ENCODE peak calls at places on chromosome 1, in five cellular contexts. C is GM06990, N is cardiac fibroblast, V is psoas muscle, B is IMR-90. Y is an unnamed sample.

GRCh38 chr1:30930631-30931173 is 22.1 kb upstream of the SDC3 start:
- DNase-seq in B (no peak), C (no peak), V (no peak), N (no peak), Y (no peak)

GRCh38 chr1:51193564-51193963 is 42.5 kb upstream of the RNF11 start:
- DNase-seq in N (no peak), B (no peak), C (no peak), V (no peak), Y (no peak)

GRCh38 chr1:240092301-240093119 is 827 bp downstream of the FMN2 start:
- DNase-seq in C (no peak), N (peak), V (no peak), B (peak), Y (peak)

GRCh38 chr1:35319988-35320713 is 51.6 kb downstream of the ZMYM4 start:
- DNase-seq in V (no peak), B (peak), N (peak), C (no peak), Y (peak)

GRCh38 chr1:88973520-88974137 is 18.8 kb downstream of the KYAT3 start:
- DNase-seq in C (peak), N (peak), B (peak), V (no peak), Y (peak)

GRCh38 chr1:34113887-34114286 is 51.1 kb downstream of the CSMD2 start:
- DNase-seq in B (no peak), N (peak), C (no peak), V (no peak), Y (peak)

GRCh38 chr1:10459185-10459584 is 9.4 kb downstream of the CORT start:
- DNase-seq in N (peak), B (peak), C (no peak), V (no peak), Y (peak)

GRCh38 chr1:30410153-30410851 is 313.1 kb downstream of the MATN1 start:
- DNase-seq in V (no peak), C (no peak), B (no peak), N (no peak), Y (no peak)

GRCh38 chr1:212692774-212693644 is 6.6 kb downstream of the BATF3 start:
- DNase-seq in C (no peak), V (no peak), N (no peak), B (peak), Y (peak)

GRCh38 chr1:33111965-33112364 is 31.0 kb downstream of the AZIN2 start:
- DNase-seq in C (no peak), N (peak), B (peak), V (no peak), Y (peak)

GRCh38 chr1:236142358-236143103 is at the start of gene GPR137B:
- DNase-seq in C (peak), B (peak), N (peak), V (peak), Y (peak)

GRCh38 chr1:61083014-61083798 is 845 bp downstream of the NFIA start:
- DNase-seq in V (peak), N (peak), C (no peak), B (no peak), Y (no peak)

GRCh38 chr1:82565146-82565545 is 764.4 kb downstream of the ADGRL2 start:
- DNase-seq in N (peak), C (no peak), B (peak), V (no peak), Y (peak)

GRCh38 chr1:12776801-12777557 is 3.4 kb downstream of the PRAMEF12 start:
- DNase-seq in B (no peak), C (no peak), V (no peak), N (no peak), Y (no peak)

GRCh38 chr1:194857413-194857812 is 1671.0 kb upstream of the B3GALT2 start:
- DNase-seq in B (no peak), C (no peak), V (no peak), N (no peak), Y (no peak)

GRCh38 chr1:1360511-1361169 is 2.3 kb upstream of the MXRA8 start:
- DNase-seq in B (peak), C (no peak), V (peak), N (peak), Y (peak)

GRCh38 chr1:222095606-222096475 is 354.0 kb upstream of the DUSP10 start:
- DNase-seq in B (no peak), C (peak), V (no peak), N (no peak), Y (no peak)

GRCh38 chr1:8137406-8138244 is 111.5 kb upstream of the ERRFI1 start:
- DNase-seq in N (peak), V (peak), C (no peak), B (peak), Y (peak)

GRCh38 chr1:51784997-51785421 is 93.5 kb downstream of the NRDC start:
- DNase-seq in N (peak), B (peak), V (no peak), C (no peak), Y (no peak)

GRCh38 chr1:213135572-213135971 is 84.5 kb downstream of the RPS6KC1 start:
- DNase-seq in V (no peak), B (peak), C (no peak), N (peak), Y (peak)

GRCh38 chr1:116115476-116115875 is 4.3 kb downstream of the MAB21L3 start:
- DNase-seq in N (peak), V (no peak), C (no peak), B (peak), Y (peak)

GRCh38 chr1:202245391-202245790 is 51.8 kb downstream of the LGR6 start:
- DNase-seq in V (no peak), B (no peak), C (no peak), N (no peak), Y (no peak)

GRCh38 chr1:66809736-66810326 is 8.8 kb upstream of the INSL5 start:
- DNase-seq in B (peak), V (no peak), N (peak), C (no peak), Y (peak)

DNA sequence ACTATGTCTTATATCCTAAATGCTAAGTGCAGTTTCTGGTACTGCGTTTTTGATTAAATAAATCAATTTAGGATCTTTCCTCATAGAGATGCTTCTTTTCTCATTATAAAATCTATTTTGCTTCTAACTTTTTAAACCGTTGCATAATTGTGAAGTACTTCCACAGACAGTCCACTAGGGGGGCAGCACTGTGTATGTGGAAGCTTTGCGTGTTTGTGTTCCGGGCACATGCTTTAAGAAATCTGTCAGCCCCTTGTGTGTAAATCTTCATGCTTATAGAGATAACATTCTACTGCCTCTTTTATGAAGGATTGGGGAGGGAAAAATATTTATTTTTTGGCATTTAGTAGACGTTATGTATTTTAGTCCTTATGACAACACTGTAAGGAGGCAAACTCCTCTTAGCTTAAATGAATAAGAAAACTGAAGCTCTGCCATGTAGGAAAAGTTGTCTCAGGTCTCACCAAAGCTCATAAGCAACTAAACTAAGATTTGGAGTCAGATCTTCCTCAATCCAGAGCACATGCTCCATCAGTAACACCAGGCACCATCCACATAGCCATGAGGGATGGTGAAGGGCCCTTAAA is 157.3 kb upstream of the PTGFR start:
- DNase-seq in B (peak), V (no peak), C (peak), N (peak), Y (peak)
- TF ChIP-seq CTCF in B (peak), V (peak), C (peak), N (peak), Y (peak)

GRCh38 chr1:46549697-46550681 is 1.5 kb downstream of the KNCN start:
- DNase-seq in V (no peak), B (peak), N (peak), C (no peak), Y (peak)

GRCh38 chr1:46545784-46546183 is 5.7 kb downstream of the KNCN start:
- DNase-seq in N (no peak), B (no peak), C (no peak), V (no peak), Y (no peak)

GRCh38 chr1:46544561-46545240 is 6.7 kb downstream of the KNCN start:
- DNase-seq in V (no peak), N (no peak), C (no peak), B (no peak), Y (no peak)

GRCh38 chr1:46546210-46546609 is 5.2 kb downstream of the KNCN start:
- DNase-seq in B (no peak), V (no peak), N (no peak), C (no peak), Y (no peak)

DNA sequence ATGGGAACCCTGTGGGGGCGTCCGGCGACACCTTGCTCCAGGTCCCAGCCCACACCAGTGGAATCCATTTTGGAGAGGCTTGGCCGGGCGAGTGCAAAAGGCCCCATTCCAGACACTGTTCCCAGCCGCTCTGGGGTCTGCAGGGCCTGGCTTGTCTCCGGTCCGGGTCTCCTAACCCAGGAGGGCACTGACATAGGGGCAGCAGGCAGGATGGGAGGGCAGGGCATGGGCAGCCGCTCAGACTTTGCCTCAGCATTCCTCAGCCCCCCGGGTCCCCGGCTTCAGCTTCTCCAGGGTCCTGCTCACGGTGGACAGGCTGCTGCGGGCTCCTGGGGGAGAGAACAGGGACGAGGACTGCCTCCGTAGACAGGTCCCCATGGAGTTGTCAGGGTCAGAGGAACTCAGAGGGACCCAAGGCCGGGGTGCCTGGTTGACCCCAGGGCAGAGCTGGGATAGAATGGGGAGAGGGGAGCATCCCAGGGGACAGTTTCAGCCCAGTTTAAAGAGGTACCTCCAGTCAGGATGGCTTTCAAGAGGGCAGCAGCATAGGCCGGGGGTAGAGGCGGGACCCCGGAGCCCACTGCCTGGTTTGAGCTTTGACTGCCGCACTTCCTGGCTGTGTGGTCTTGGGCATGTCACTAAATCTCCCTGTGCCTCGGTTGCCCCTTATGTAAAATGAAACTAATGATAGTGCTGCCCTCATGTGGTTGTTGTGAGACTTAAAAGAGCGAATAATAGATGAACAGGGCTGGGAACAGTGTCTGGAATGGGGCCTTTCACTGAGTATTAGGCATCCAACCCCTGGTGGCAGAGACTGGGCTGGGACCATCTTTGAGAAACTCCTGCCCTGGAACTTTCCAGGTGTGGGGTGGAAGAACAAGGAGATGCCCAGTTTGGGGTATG is 3.7 kb downstream of the KNCN start:
- DNase-seq in B (peak), N (peak), C (no peak), V (no peak), Y (peak)
- TF ChIP-seq CTCF in B (peak), N (peak), C (peak), V (peak), Y (peak)

DNA sequence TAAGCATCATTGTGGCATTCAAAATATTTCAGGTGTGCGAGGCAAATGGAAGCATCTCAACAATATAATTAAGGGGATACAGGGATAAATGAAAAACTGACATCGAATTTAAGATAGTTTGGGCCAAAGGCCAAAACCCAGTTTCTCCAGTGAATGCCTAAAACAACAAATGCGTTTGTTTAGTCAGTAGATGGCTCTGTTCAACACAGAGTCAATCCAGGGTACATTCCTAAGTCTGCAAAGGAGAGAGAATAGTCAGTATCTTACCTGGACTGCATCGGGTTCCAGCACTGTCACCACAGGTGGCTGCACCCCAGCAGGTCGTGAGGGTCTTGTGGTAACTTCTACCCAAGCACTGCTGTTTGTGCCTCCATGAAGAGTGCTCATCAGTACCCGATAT is 321.1 kb downstream of the KCTD3 start:
- DNase-seq in V (no peak), N (no peak), B (no peak), C (no peak), Y (peak)
- TF ChIP-seq CTCF in V (no peak), N (no peak), B (no peak), C (peak), Y (peak)

GRCh38 chr1:59238993-59239392 is 57.9 kb upstream of the FGGY start:
- DNase-seq in N (no peak), B (no peak), C (no peak), V (no peak), Y (no peak)
- TF ChIP-seq CTCF in N (no peak), B (no peak), C (no peak), V (no peak), Y (no peak)

GRCh38 chr1:197775282-197776262 is at the start of gene DENND1B:
- DNase-seq in N (peak), C (peak), B (peak), V (peak), Y (peak)
- TF ChIP-seq CTCF in N (no peak), C (no peak), B (no peak), V (peak), Y (no peak)

GRCh38 chr1:225879521-225880209 is 2.5 kb downstream of the TMEM63A start:
- DNase-seq in N (no peak), C (no peak), B (no peak), V (no peak), Y (no peak)

GRCh38 chr1:225875044-225875822 is 6.9 kb downstream of the TMEM63A start:
- DNase-seq in B (no peak), C (no peak), N (no peak), V (no peak), Y (no peak)

GRCh38 chr1:225876900-225877510 is 5.2 kb downstream of the TMEM63A start:
- DNase-seq in V (no peak), N (no peak), C (no peak), B (no peak), Y (no peak)

GRCh38 chr1:225878282-225878681 is 3.9 kb downstream of the TMEM63A start:
- DNase-seq in N (no peak), V (no peak), B (no peak), C (no peak), Y (no peak)

DNA sequence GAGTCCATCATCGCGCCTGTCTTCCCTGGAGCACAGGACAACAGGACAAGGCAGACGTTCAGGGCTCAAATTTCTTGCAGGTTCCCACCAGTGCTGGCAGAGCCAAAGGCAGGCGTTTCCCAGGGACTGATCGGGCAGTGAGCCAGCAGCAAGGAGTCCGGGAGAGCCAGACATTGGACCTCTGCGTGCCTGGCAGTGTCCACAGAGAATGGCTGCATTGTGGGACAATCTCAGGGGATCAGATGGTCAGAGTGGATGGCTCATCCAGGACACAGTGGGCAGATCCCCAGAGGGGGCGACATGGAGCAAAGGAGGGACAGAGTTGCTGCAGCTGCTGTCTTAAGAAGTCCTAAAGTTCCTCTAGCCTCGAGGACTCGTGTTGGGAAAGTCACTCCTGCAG is 4.6 kb downstream of the TMEM63A start:
- DNase-seq in V (peak), C (no peak), B (peak), N (peak), Y (peak)
- TF ChIP-seq CTCF in V (peak), C (peak), B (peak), N (peak), Y (peak)

DNA sequence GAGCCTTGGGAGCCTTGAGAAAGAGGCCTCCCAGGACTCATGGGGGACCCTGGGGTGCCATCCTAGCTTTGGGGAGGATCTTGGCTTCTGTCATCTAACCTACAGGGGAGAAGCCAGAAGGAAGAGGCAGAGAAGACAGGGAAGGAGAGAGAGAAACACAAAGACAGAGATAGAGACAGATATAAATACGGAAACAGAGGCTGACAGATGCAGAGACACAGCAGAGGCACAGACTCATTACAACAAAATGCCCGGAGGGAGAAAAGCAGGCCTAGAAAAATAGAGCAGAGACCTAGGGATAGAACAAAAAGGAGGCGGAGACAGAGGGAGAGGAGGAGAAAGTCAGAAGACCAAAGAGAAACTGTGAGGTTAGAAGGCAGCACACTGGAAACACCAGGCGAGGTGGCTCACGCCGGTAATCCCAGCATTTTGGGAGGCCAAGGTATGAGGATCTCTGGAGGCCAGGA is 1.9 kb downstream of the PEAR1 start:
- DNase-seq in V (no peak), N (no peak), C (no peak), B (peak), Y (peak)
- TF ChIP-seq CTCF in V (no peak), N (no peak), C (no peak), B (no peak), Y (no peak)

DNA sequence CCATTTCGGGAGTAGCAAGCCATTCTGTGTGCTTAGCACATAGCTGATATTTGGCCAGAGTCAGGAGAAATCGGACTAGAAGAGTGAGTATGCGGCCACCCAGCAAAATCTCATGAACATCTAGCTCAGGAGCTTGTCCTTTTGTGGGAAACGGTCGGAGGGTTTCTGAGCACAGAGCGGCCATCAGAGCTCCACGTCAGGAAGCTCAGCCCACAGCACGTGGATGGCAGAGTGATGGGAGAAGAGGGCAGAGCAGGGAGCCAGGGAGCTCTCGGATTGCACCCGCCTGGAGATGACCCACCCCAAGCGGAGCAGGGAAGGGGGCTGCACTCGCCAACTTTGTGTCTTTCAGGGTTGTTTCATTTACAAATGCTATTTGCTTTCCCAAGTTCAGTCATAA is 13.9 kb downstream of the RCAN3 start:
- DNase-seq in B (no peak), C (no peak), V (no peak), N (no peak), Y (no peak)
- TF ChIP-seq CTCF in B (no peak), C (no peak), V (no peak), N (no peak), Y (no peak)